ENCODE peak calls at places on chromosomes 6 and 20, in four cellular contexts. One of them, this sample, is unnamed.

GRCh38 chr20:63080411-63080810 is 73.6 kb upstream of the BHLHE23 start:
- DNase-seq in cardiac septum: no peak
- DNase-seq in T47D: no peak
- DNase-seq in heart right ventricle: no peak
- DNase-seq in this sample: peak; percentile 17

GRCh38 chr6:143362192-143362558 is 88.3 kb downstream of the ADAT2 start:
- DNase-seq in cardiac septum: no peak
- DNase-seq in T47D: no peak
- DNase-seq in heart right ventricle: no peak
- DNase-seq in this sample: no peak

GRCh38 chr20:21100590-21101452 is 5.3 kb downstream of the LINC00237 start:
- DNase-seq in cardiac septum: no peak
- DNase-seq in T47D: no peak
- DNase-seq in heart right ventricle: no peak
- DNase-seq in this sample: no peak

GRCh38 chr6:149095842-149096241 is 221.7 kb upstream of the TAB2 start:
- DNase-seq in heart right ventricle: no peak
- DNase-seq in T47D: no peak
- DNase-seq in cardiac septum: no peak
- DNase-seq in this sample: no peak

GRCh38 chr6:97282238-97282725 is 734 bp downstream of the MMS22L start:
- DNase-seq in T47D: peak; percentile 15
- DNase-seq in heart right ventricle: no peak
- DNase-seq in cardiac septum: no peak
- DNase-seq in this sample: no peak

GRCh38 chr6:168216741-168217140 is 102.8 kb downstream of the DACT2 start:
- DNase-seq in T47D: no peak
- DNase-seq in heart right ventricle: no peak
- DNase-seq in cardiac septum: no peak
- DNase-seq in this sample: no peak

GRCh38 chr6:45637611-45638257 is 260.0 kb upstream of the SUPT3H start:
- DNase-seq in cardiac septum: no peak
- DNase-seq in heart right ventricle: no peak
- DNase-seq in T47D: no peak
- DNase-seq in this sample: no peak

GRCh38 chr20:45918779-45919535 is 7.0 kb upstream of the PLTP start:
- DNase-seq in heart right ventricle: no peak
- DNase-seq in T47D: no peak
- DNase-seq in cardiac septum: no peak
- DNase-seq in this sample: no peak

GRCh38 chr6:38184041-38184779 is 364.7 kb downstream of the ZFAND3 start:
- DNase-seq in T47D: no peak
- DNase-seq in cardiac septum: peak; percentile 71
- DNase-seq in heart right ventricle: no peak
- DNase-seq in this sample: no peak